ENCODE peak calls at places on chromosomes 16 and 17, in ten cellular contexts. U is CD8-positive, alpha-beta T cell; E is tibial nerve; Q is uterus; N is effector memory CD4-positive, alpha-beta T cell; D is spleen; P is cardiac muscle cell; H is mesenchymal stem cell; T is GM23338; R is fibroblast of lung. Y is an unnamed sample.
A peak's percentile ranks its signal among the peaks of the same experiment; 100 is the strongest.

GRCh38 chr16:4085405-4085970 is 30.8 kb downstream of the ADCY9 start:
- DNase-seq in H (no peak), U (no peak), R (no peak), T (no peak), E (no peak), Q (no peak), D (no peak), P (no peak), N (no peak), Y (peak; percentile 49)

GRCh38 chr17:31250229-31250628 is 46.8 kb downstream of the OMG start:
- DNase-seq in E (no peak), U (no peak), R (no peak), D (no peak), N (no peak), Q (no peak), H (no peak), T (no peak), P (no peak), Y (no peak)

GRCh38 chr16:64412578-64413280 is 709.1 kb downstream of the CDH11 start:
- DNase-seq in T (no peak), Q (no peak), U (no peak), E (no peak), R (peak; percentile 30), H (peak; percentile 57), P (no peak), D (no peak), N (no peak), Y (peak; percentile 51)

GRCh38 chr17:39359994-39360393 is 41.4 kb downstream of the FBXL20 start:
- DNase-seq in E (no peak), P (no peak), Q (no peak), T (no peak), N (no peak), D (no peak), U (no peak), R (no peak), H (no peak), Y (no peak)

GRCh38 chr16:2500937-2501750 is 12.6 kb upstream of the ATP6V0C start:
- DNase-seq in Q (peak; percentile 85), R (peak; percentile 83), E (peak; percentile 73), D (peak; percentile 95), N (peak; percentile 55), T (peak; percentile 91), P (peak; percentile 88), U (peak; percentile 73), H (peak; percentile 87), Y (peak; percentile 45)

GRCh38 chr17:44318077-44318892 is 6.3 kb downstream of the SLC25A39 start:
- DNase-seq in D (no peak), R (no peak), H (no peak), N (no peak), E (no peak), Q (no peak), P (no peak), U (no peak), T (no peak), Y (no peak)

GRCh38 chr16:50300942-50301625 is 34.7 kb downstream of the ADCY7 start:
- DNase-seq in T (no peak), D (peak; percentile 70), R (peak; percentile 69), U (no peak), Q (no peak), H (no peak), P (no peak), E (no peak), N (no peak), Y (no peak)

GRCh38 chr17:41655611-41656111 is 31.3 kb upstream of the KRT17 start:
- DNase-seq in P (peak; percentile 34), Q (no peak), U (no peak), T (peak; percentile 72), E (peak; percentile 29), N (no peak), R (no peak), H (no peak), D (peak; percentile 72), Y (peak; percentile 99)

GRCh38 chr16:20301840-20302239 is 25.5 kb downstream of the GP2 start:
- DNase-seq in H (no peak), D (no peak), P (peak; percentile 37), E (no peak), U (no peak), Q (no peak), N (no peak), R (no peak), T (peak; percentile 28), Y (no peak)

GRCh38 chr17:75601057-75601987 is 13.7 kb downstream of the MYO15B start:
- DNase-seq in P (peak; percentile 67), H (peak; percentile 24), D (peak; percentile 87), R (peak; percentile 23), T (peak; percentile 91), N (peak; percentile 28), E (peak; percentile 47), U (peak; percentile 41), Q (no peak), Y (peak; percentile 29)

GRCh38 chr17:19645608-19646250 is 2.8 kb upstream of the ALDH3A2 start:
- DNase-seq in D (no peak), U (peak; percentile 38), T (peak; percentile 81), P (peak; percentile 42), H (peak; percentile 22), Q (no peak), N (peak; percentile 12), R (peak; percentile 19), E (no peak), Y (no peak)

GRCh38 chr16:48432136-48432535 is 46.9 kb upstream of the SIAH1 start:
- DNase-seq in H (no peak), N (no peak), Q (no peak), U (no peak), T (peak; percentile 21), P (no peak), D (peak; percentile 35), R (no peak), E (no peak), Y (no peak)

GRCh38 chr17:41547378-41547841 is 19.3 kb upstream of the KRT19 start:
- DNase-seq in D (no peak), E (no peak), N (no peak), Q (peak; percentile 54), R (no peak), U (no peak), P (peak; percentile 74), T (no peak), H (no peak), Y (no peak)

GRCh38 chr17:45780921-45781320 is 3.2 kb upstream of the CRHR1 start:
- DNase-seq in E (no peak), P (no peak), D (no peak), R (no peak), T (no peak), U (no peak), N (no peak), H (no peak), Q (peak; percentile 25), Y (no peak)

DNA sequence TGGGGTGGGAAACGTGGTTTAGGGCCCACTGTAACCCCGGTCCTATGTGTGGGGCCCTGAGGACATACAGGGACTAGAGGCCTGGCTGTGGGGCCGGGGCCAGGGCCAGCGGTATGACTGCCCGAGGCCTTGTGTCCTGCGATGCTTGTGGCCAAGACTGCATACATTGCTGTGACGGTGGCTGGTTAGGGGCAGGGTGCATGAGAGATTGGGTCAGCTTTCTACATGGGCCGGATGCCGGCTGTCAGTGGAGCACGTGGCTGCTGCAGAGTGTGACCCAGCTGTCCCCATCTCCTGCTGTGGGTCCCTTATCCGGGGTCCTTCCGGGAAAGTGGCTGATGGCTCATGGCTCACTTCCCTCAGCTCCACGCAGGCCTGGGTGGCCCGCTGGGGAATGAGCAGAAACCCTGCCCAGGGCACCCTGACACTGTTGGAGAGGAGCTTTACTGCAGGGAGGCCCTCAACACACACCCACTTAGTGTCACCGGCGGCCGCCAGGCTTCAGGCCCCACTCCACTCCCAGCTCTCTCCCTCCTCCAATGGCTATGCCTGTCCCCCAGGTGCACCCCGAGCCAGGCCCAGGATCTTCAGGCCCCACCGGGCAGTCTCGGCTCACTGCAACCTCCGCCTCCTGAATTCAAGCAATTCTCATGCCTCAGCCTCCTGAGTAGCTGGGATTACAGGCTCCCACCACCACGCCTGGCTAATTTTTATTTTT is 775 bp upstream of the RGS11 start:
- DNase-seq in E (no peak), D (no peak), R (no peak), N (no peak), H (no peak), P (no peak), Q (no peak), T (no peak), U (no peak), Y (no peak)
- H3K27me3 ChIP-seq in E (peaks cover 30% of the 10 kb centered on the region), D (peaks cover 82% of the 10 kb centered on the region), R (peaks cover 11% of the 10 kb centered on the region), N (peaks cover 28% of the 10 kb centered on the region), H (peaks cover 54% of the 10 kb centered on the region), P (peaks cover 65% of the 10 kb centered on the region), Q (peaks cover 6% of the 10 kb centered on the region), T (peaks cover 59% of the 10 kb centered on the region), U (peaks cover 8% of the 10 kb centered on the region), Y (peaks cover 24% of the 10 kb centered on the region)

GRCh38 chr16:86810062-86810461 is 231.7 kb downstream of the FOXL1 start:
- DNase-seq in H (no peak), N (no peak), P (no peak), R (no peak), U (no peak), E (no peak), D (no peak), T (no peak), Q (no peak), Y (no peak)
- H3K4me3 ChIP-seq in H (no peak overlapping the region), N (no peak overlapping the region), P (no peak overlapping the region), R (no peak overlapping the region), U (no peak overlapping the region), E (no peak overlapping the region), D (no peak overlapping the region), T (no peak overlapping the region), Q (no peak overlapping the region), Y (no peak overlapping the region)

GRCh38 chr17:36464765-36465088 is 21.8 kb upstream of the ZNHIT3 start:
- DNase-seq in U (no peak), R (no peak), Q (no peak), E (no peak), N (no peak), P (no peak), H (no peak), T (peak; percentile 75), D (no peak), Y (no peak)

GRCh38 chr17:36468903-36469635 is 17.4 kb upstream of the ZNHIT3 start:
- DNase-seq in N (no peak), T (no peak), D (no peak), Q (no peak), P (no peak), E (no peak), R (no peak), H (no peak), U (no peak), Y (no peak)

GRCh38 chr17:36470499-36470898 is 16.0 kb upstream of the ZNHIT3 start:
- DNase-seq in Q (no peak), T (no peak), D (no peak), E (no peak), U (no peak), P (no peak), R (no peak), H (no peak), N (no peak), Y (no peak)

GRCh38 chr17:36474571-36474970 is 11.9 kb upstream of the ZNHIT3 start:
- DNase-seq in H (no peak), N (no peak), Q (no peak), P (no peak), R (no peak), U (no peak), E (no peak), D (no peak), T (no peak), Y (no peak)

GRCh38 chr17:36469733-36470132 is 16.7 kb upstream of the ZNHIT3 start:
- DNase-seq in E (no peak), P (no peak), T (no peak), U (no peak), H (no peak), Q (no peak), R (no peak), N (no peak), D (no peak), Y (no peak)
- H3K27me3 ChIP-seq in E (peaks cover 52% of the 10 kb centered on the region), P (peaks cover 15% of the 10 kb centered on the region), T (peaks cover 28% of the 10 kb centered on the region), U (no peaks in the 10 kb centered on the region), H (peaks cover 76% of the 10 kb centered on the region), Q (no peaks in the 10 kb centered on the region), R (no peaks in the 10 kb centered on the region), N (peaks cover 8% of the 10 kb centered on the region), D (peaks cover 50% of the 10 kb centered on the region), Y (peaks cover 8% of the 10 kb centered on the region)

GRCh38 chr16:80085606-80086005 is 455.2 kb upstream of the DYNLRB2 start:
- DNase-seq in H (no peak), N (no peak), D (no peak), P (no peak), U (no peak), E (no peak), R (no peak), T (no peak), Q (no peak), Y (peak; percentile 91)
- H3K4me3 ChIP-seq in H (no peak overlapping the region), N (no peak overlapping the region), D (no peak overlapping the region), P (no peak overlapping the region), U (no peak overlapping the region), E (no peak overlapping the region), R (no peak overlapping the region), T (no peak overlapping the region), Q (no peak overlapping the region), Y (no peak overlapping the region)